ENCODE peak calls at places on chromosome 5, in seven cellular contexts. X, B, P, Z, O, S and T are unnamed samples.

GRCh38 chr5:149360262-149360661 is 2.4 kb downstream of the PCYOX1L start:
- DNase-seq in O (no peak), S (no peak), P (no peak), B (no peak), X (no peak), Z (no peak), T (no peak)

GRCh38 chr5:944992-945685 is 52.5 kb downstream of the TRIP13 start:
- DNase-seq in Z (no peak), P (peak; percentile 9), O (no peak), S (no peak), X (no peak), B (no peak), T (peak; percentile 28)

GRCh38 chr5:65475336-65475735 is 6.4 kb downstream of the ADAMTS6 start:
- DNase-seq in S (no peak), P (no peak), X (no peak), Z (peak; percentile 66), O (no peak), B (no peak), T (no peak)

GRCh38 chr5:134149571-134150303 is 27.0 kb downstream of the SKP1 start:
- DNase-seq in O (no peak), X (no peak), B (no peak), P (peak; percentile 75), S (peak; percentile 78), Z (no peak), T (no peak)

GRCh38 chr5:11234501-11234911 is 473.5 kb upstream of the DAP start:
- DNase-seq in B (no peak), X (no peak), S (no peak), P (no peak), Z (no peak), O (no peak), T (no peak)

GRCh38 chr5:151812757-151813309 is 41.1 kb downstream of the G3BP1 start:
- DNase-seq in X (no peak), O (no peak), P (no peak), S (peak; percentile 45), B (no peak), Z (no peak), T (no peak)

GRCh38 chr5:83095973-83096539 is 18.7 kb downstream of the XRCC4 start:
- DNase-seq in S (peak; percentile 63), P (no peak), X (no peak), O (no peak), B (no peak), Z (peak; percentile 51), T (no peak)

GRCh38 chr5:148374693-148375360 is 8.9 kb upstream of the FBXO38 start:
- DNase-seq in X (peak; percentile 22), P (peak; percentile 60), Z (peak; percentile 66), O (peak; percentile 76), S (peak; percentile 89), B (no peak), T (peak; percentile 19)

GRCh38 chr5:154652746-154653417 is 102.3 kb upstream of the LARP1 start:
- DNase-seq in Z (peak; percentile 27), O (no peak), X (no peak), B (no peak), S (peak; percentile 23), P (no peak), T (peak; percentile 64)

GRCh38 chr5:757931-758697 is 26.4 kb downstream of the ZDHHC11B start:
- DNase-seq in O (peak; percentile 81), Z (no peak), P (no peak), X (no peak), B (no peak), S (no peak), T (peak; percentile 68)

GRCh38 chr5:73380710-73381586 is 67.6 kb downstream of the FOXD1 start:
- DNase-seq in X (no peak), P (no peak), S (no peak), O (no peak), B (no peak), Z (no peak), T (peak; percentile 35)

GRCh38 chr5:10854526-10855277 is 93.7 kb upstream of the DAP start:
- DNase-seq in B (no peak), O (no peak), P (no peak), S (peak; percentile 17), X (no peak), Z (no peak), T (no peak)

GRCh38 chr5:153402550-153402949 is 87.9 kb upstream of the GRIA1 start:
- DNase-seq in P (no peak), S (no peak), O (no peak), Z (no peak), B (no peak), X (no peak), T (no peak)

GRCh38 chr5:150723845-150724244 is 23.0 kb upstream of the RBM22 start:
- DNase-seq in S (no peak), B (no peak), O (no peak), Z (no peak), X (no peak), P (no peak), T (no peak)

GRCh38 chr5:534743-535671 is 10.8 kb upstream of the SLC9A3 start:
- DNase-seq in P (no peak), B (no peak), S (no peak), Z (no peak), O (no peak), X (no peak), T (no peak)

DNA sequence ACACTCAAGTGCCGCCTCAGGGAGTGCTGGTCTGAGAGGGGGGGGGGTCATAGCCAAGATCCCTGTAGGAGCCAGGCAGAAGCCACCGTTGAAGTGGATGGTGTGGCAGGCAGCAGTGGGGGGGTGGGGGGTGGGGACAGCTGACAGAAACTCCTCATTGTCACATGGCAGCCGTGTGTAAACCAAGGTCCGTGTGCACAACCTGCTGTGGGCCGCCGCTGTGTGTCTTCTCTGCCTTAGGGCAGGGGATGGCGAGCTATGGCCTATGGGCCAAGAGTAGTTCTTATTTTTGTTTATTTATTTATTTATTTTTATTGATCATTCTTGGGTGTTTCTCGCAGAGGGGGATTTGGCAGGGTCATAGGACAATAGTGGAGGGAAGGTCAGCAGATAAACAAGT is 13.4 kb downstream of the SQSTM1 start:
- DNase-seq in B (no peak), S (no peak), P (no peak), Z (no peak), O (no peak), X (no peak), T (peak; percentile 44)
- H3K36me3 ChIP-seq in B (peaks cover 98% of the 10 kb centered on the region), S (peaks cover 51% of the 10 kb centered on the region), P (no peaks in the 10 kb centered on the region), Z (peaks cover 15% of the 10 kb centered on the region), O (peaks cover 11% of the 10 kb centered on the region), X (peaks cover 76% of the 10 kb centered on the region), T (peaks cover 52% of the 10 kb centered on the region)

GRCh38 chr5:16721151-16722102 is 104.6 kb upstream of the RETREG1 start:
- DNase-seq in X (no peak), O (no peak), S (no peak), Z (no peak), P (no peak), B (no peak), T (no peak)

GRCh38 chr5:16727937-16728336 is 111.1 kb upstream of the RETREG1 start:
- DNase-seq in B (no peak), S (no peak), O (no peak), Z (peak; percentile 78), X (peak; percentile 88), P (peak; percentile 65), T (no peak)

GRCh38 chr5:16723821-16724220 is 107.0 kb upstream of the RETREG1 start:
- DNase-seq in Z (no peak), O (no peak), X (no peak), P (no peak), B (no peak), S (no peak), T (no peak)

GRCh38 chr5:16725575-16725974 is 108.8 kb upstream of the RETREG1 start:
- DNase-seq in P (no peak), X (no peak), O (no peak), B (no peak), S (no peak), Z (no peak), T (no peak)

DNA sequence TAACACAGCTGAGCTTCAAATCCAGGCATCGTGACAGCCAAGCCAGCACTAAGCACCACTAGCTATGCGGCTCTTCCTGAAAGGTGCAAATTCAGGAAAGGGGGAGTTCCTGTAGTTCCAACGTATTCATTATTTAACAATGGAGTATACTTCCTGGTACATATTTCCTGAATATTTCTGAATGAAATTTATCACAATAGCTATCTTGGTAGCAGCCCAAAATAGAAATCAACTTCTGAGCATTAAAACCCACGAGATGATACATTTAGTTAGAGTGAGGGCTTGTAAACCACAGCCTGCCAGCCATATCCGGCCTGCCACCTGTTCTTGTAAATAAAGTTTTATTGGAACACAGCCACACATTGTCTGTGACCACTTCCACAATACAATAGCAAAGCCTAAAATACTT is 109.7 kb upstream of the RETREG1 start:
- DNase-seq in S (peak; percentile 42), O (no peak), P (no peak), Z (peak; percentile 93), B (no peak), X (no peak), T (no peak)
- H3K4me3 ChIP-seq in S (no peak overlapping the region), O (no peak overlapping the region), P (no peak overlapping the region), Z (no peak overlapping the region), B (no peak overlapping the region), X (no peak overlapping the region), T (no peak overlapping the region)

DNA sequence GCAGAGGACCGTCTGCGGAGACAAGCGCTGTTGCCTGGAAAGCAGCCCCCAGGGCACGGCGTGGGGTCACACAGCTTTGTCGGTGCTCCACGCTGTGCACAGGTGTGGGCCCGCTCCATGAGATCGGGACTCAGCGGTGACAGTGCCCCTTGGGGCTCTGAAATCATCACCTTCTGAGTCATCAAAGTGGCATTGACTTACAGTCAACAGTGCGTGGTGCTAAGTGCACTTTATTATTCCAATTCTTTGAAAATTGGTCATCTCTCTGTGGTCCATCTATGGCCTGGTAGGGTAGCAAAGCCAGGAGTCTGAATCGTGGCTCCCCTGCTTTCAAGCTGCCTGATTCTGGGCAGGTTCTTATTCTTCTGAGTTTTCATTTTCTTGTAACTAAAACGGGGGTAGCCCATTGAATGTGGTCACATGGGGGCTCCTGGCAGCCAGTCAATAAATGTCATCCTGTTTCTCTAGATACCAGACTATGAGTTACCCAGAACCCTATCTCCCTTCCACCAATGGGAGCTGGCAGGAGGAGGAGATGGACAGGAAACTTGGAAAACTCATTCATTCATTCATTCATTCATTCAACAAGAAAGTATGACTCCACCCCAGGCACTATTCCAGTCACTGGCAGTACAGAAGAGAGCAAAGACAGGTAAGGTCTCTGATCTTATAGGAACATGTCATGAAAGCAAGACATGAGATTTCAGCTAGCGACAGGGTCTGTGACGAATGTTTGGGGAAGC is 20.3 kb upstream of the UNC5A start:
- DNase-seq in Z (no peak), B (no peak), S (no peak), O (no peak), P (no peak), X (no peak), T (no peak)
- H3K27me3 ChIP-seq in Z (peaks cover 11% of the 10 kb centered on the region), B (peaks cover 100% of the 10 kb centered on the region), S (no peaks in the 10 kb centered on the region), O (peaks cover 12% of the 10 kb centered on the region), P (no peaks in the 10 kb centered on the region), X (no peaks in the 10 kb centered on the region), T (peaks cover 2% of the 10 kb centered on the region)

DNA sequence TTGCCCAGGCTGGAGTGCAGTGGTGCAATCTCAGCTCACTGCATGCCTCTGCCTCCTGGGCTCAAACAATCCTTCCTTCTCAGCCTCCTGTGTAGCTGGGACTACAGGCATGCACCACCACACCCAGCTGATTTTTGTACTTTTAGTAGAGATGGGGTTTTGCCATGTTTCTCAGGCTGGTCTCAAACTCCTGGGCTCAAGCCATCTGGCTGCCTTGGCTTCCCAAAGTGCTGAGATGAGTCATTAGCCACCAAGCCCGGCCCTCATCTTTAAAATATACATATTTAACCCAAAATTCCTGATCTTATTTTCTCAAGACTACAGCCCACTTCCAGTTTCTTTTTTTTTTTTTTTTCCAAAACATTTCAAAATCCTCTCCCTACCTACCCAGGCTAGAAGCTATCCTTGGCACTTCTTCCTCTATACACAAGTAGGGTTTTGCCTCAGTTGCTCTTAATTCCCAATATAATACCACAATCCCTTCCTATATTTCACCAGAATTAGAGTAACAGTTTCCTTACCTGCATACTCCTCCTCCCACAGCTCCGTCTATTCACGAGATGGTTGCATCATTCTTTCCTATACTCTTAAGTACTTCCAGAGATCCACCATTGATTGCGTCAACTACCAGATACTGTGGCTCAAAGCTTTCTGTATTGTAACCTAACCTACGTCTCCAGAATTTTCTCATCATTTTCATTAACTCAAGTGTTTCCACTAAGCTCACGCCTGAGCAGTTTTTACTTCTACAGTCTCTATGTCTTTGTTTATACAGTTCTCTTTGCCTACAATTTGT is 31.5 kb upstream of the MINAR2 start:
- DNase-seq in X (no peak), P (no peak), B (no peak), Z (no peak), S (peak; percentile 7), O (no peak), T (no peak)
- H3K36me3 ChIP-seq in X (no peaks in the 10 kb centered on the region), P (no peaks in the 10 kb centered on the region), B (no peaks in the 10 kb centered on the region), Z (no peaks in the 10 kb centered on the region), S (peaks cover 3% of the 10 kb centered on the region), O (no peaks in the 10 kb centered on the region), T (no peaks in the 10 kb centered on the region)